ENCODE peak calls at places on chromosomes 7 and 10, in six cellular contexts. U, F, E, I, R and Z are unnamed samples. For H3K36me3, the result is how much of the 10 kb centered on the place peaks cover.

GRCh38 chr7:121872831-121873764 is at the start of gene PTPRZ1:
- DNase-seq in U (no peak), F (peak), E (no peak), I (no peak), R (no peak), Z (no peak)

GRCh38 chr10:16594106-16594505 is 72.4 kb upstream of the C1QL3 start:
- DNase-seq in U (no peak), F (no peak), E (no peak), I (no peak), R (no peak), Z (no peak)

GRCh38 chr7:113764401-113765035 is 154.3 kb downstream of the PPP1R3A start:
- DNase-seq in U (no peak), F (no peak), E (no peak), I (no peak), R (no peak), Z (no peak)

GRCh38 chr7:84666668-84667067 is 472.1 kb upstream of the SEMA3A start:
- DNase-seq in U (no peak), F (no peak), E (no peak), I (no peak), R (no peak), Z (no peak)

GRCh38 chr7:87874066-87874465 is 2.1 kb downstream of the SLC25A40 start:
- DNase-seq in U (no peak), F (no peak), E (no peak), I (peak), R (no peak), Z (no peak)

GRCh38 chr7:31986878-31987518 is 83.2 kb downstream of the PDE1C start:
- DNase-seq in U (no peak), F (no peak), E (no peak), I (no peak), R (no peak), Z (no peak)

GRCh38 chr10:77626266-77626935 is 11.2 kb downstream of the KCNMA1 start:
- DNase-seq in U (no peak), F (no peak), E (no peak), I (no peak), R (no peak), Z (no peak)

GRCh38 chr7:75038508-75038907 is 35.1 kb downstream of the RCC1L start:
- DNase-seq in U (no peak), F (no peak), E (no peak), I (peak), R (no peak), Z (no peak)

GRCh38 chr10:51367120-51367519 is 292.8 kb downstream of the PRKG1 start:
- DNase-seq in U (no peak), F (no peak), E (no peak), I (no peak), R (no peak), Z (no peak)

GRCh38 chr7:94182721-94183120 is 178.6 kb upstream of the BET1 start:
- DNase-seq in U (no peak), F (no peak), E (no peak), I (no peak), R (no peak), Z (no peak)

GRCh38 chr10:101568054-101568745 is 19.9 kb downstream of the POLL start:
- DNase-seq in U (no peak), F (no peak), E (no peak), I (no peak), R (no peak), Z (no peak)

GRCh38 chr10:79057481-79058275 is 11.1 kb upstream of the ZMIZ1 start:
- DNase-seq in U (no peak), F (no peak), E (no peak), I (no peak), R (no peak), Z (no peak)

GRCh38 chr7:108459922-108460551 is 3.8 kb upstream of the NRCAM start:
- DNase-seq in U (no peak), F (no peak), E (no peak), I (peak), R (no peak), Z (no peak)

GRCh38 chr7:70915067-70915466 is 216.9 kb upstream of the GALNT17 start:
- DNase-seq in U (no peak), F (no peak), E (no peak), I (no peak), R (no peak), Z (no peak)

GRCh38 chr10:104683567-104683966 is 42.5 kb downstream of the SORCS3 start:
- DNase-seq in U (no peak), F (no peak), E (no peak), I (no peak), R (no peak), Z (no peak)

GRCh38 chr10:4701016-4701415 is 125.0 kb upstream of the AKR1E2 start:
- DNase-seq in U (no peak), F (no peak), E (no peak), I (no peak), R (no peak), Z (no peak)

DNA sequence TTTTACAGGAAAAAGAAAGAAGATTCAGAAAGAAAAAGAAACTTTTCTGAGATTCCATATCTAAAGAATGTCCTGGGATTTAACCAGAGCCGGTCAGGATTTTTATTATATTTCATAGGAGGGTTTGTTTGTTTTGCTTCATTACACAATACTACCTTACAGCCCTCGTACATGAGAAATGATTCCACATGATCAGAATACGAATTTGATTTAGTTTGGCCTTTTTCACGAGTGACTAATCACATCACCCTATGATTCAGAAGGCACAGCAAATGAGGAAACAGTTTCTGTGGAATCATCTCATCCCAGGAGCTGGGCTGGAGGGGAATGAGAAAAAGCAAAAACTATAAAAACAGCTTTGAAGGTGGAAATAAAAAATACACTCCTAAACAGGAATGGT is 54.7 kb upstream of the VWC2 start:
- DNase-seq in U (no peak), F (no peak), E (no peak), I (no peak), R (no peak), Z (no peak)
- H3K36me3 ChIP-seq in U (under half), F (under half), E (under half), I (under half), R (under half), Z (under half)

GRCh38 chr10:119406888-119407777 is 135.4 kb downstream of the RGS10 start:
- DNase-seq in U (no peak), F (no peak), E (no peak), I (no peak), R (no peak), Z (no peak)
- H3K27ac ChIP-seq in U (peak), F (no peak), E (peak), I (no peak), R (no peak), Z (no peak)

GRCh38 chr7:151017370-151017952 is 6.8 kb downstream of the ATG9B start:
- DNase-seq in U (no peak), F (no peak), E (no peak), I (peak), R (no peak), Z (no peak)
- H3K36me3 ChIP-seq in U (under half), F (under half), E (under half), I (under half), R (under half), Z (under half)

GRCh38 chr7:142540371-142540770 is 208.9 kb upstream of the PRSS1 start:
- DNase-seq in U (no peak), F (no peak), E (no peak), I (no peak), R (no peak), Z (no peak)

GRCh38 chr7:142542097-142542496 is 207.2 kb upstream of the PRSS1 start:
- DNase-seq in U (no peak), F (no peak), E (no peak), I (no peak), R (no peak), Z (no peak)

GRCh38 chr7:142542938-142543337 is 206.3 kb upstream of the PRSS1 start:
- DNase-seq in U (no peak), F (no peak), E (no peak), I (no peak), R (no peak), Z (no peak)

GRCh38 chr7:142537760-142538159 is 211.5 kb upstream of the PRSS1 start:
- DNase-seq in U (no peak), F (no peak), E (no peak), I (no peak), R (no peak), Z (no peak)

DNA sequence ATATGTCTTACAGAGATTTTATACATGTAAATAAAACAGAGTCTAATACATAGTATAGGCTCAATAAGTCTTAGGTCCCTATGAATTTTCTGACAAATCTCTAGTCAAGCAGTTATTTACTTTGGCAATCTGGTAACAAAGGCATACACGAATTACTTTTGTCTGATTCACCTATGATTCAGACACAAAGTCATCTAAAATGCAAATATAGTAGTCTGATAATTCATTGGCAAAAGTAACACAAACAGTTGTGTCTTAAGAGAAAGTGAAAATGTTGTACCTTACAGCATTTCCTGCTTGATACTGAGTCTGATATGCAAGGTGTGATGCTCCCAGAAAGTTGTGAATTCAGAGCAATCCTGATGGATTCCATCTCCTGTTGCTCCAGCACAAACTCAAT is 209.4 kb upstream of the PRSS1 start:
- DNase-seq in U (no peak), F (no peak), E (no peak), I (no peak), R (no peak), Z (no peak)
- H3K27ac ChIP-seq in U (no peak), F (no peak), E (no peak), I (no peak), R (no peak), Z (no peak)